ENCODE peak calls at places on chromosomes 5 and 9, in four cellular contexts. I is SK-N-SH, Q is HepG2, D is HCT116. J is an unnamed sample.

GRCh38 chr9:6218099-6218502 is 2.5 kb downstream of the IL33 start:
- DNase-seq in I (no peak), Q (no peak), D (no peak), J (no peak)

GRCh38 chr9:136082496-136083361 is 12.4 kb downstream of the NACC2 start:
- DNase-seq in I (peak), Q (no peak), D (no peak), J (no peak)

GRCh38 chr5:88141695-88141979 is 127.0 kb downstream of the TMEM161B start:
- DNase-seq in I (no peak), Q (no peak), D (no peak), J (no peak)

GRCh38 chr5:143314664-143315063 is 88.8 kb downstream of the NR3C1 start:
- DNase-seq in I (no peak), Q (no peak), D (no peak), J (no peak)

GRCh38 chr5:35598707-35599370 is 18.8 kb upstream of the SPEF2 start:
- DNase-seq in I (no peak), Q (peak), D (peak), J (no peak)

GRCh38 chr5:126519637-126520592 is 75.1 kb downstream of the ALDH7A1 start:
- DNase-seq in I (peak), Q (no peak), D (no peak), J (no peak)

GRCh38 chr9:36560813-36561212 is 11.9 kb upstream of the MELK start:
- DNase-seq in I (no peak), Q (no peak), D (no peak), J (no peak)

GRCh38 chr9:89408628-89409101 is 89.2 kb downstream of the SEMA4D start:
- DNase-seq in I (no peak), Q (no peak), D (no peak), J (no peak)

GRCh38 chr9:125989524-125990180 is 242.5 kb downstream of the PBX3 start:
- DNase-seq in I (no peak), Q (no peak), D (no peak), J (no peak)

GRCh38 chr9:72527801-72528195 is 6.4 kb downstream of the TMC1 start:
- DNase-seq in I (no peak), Q (no peak), D (no peak), J (no peak)

GRCh38 chr9:78122631-78123030 is 91.0 kb upstream of the GNAQ start:
- DNase-seq in I (no peak), Q (no peak), D (no peak), J (peak)

GRCh38 chr5:43400082-43400481 is 12.1 kb downstream of the CCL28 start:
- DNase-seq in I (no peak), Q (no peak), D (no peak), J (no peak)

GRCh38 chr9:126371007-126371870 is 44.6 kb downstream of the MVB12B start:
- DNase-seq in I (no peak), Q (peak), D (no peak), J (no peak)

GRCh38 chr5:173515526-173515925 is 100.9 kb downstream of the BOD1 start:
- DNase-seq in I (no peak), Q (no peak), D (no peak), J (no peak)

GRCh38 chr9:37340961-37341360 is 81.5 kb upstream of the GRHPR start:
- DNase-seq in I (no peak), Q (no peak), D (no peak), J (no peak)

GRCh38 chr9:130348341-130348740 is 82.8 kb downstream of the HMCN2 start:
- DNase-seq in I (no peak), Q (no peak), D (no peak), J (no peak)

GRCh38 chr5:169343761-169344160 is 42.8 kb upstream of the SLIT3 start:
- DNase-seq in I (no peak), Q (no peak), D (no peak), J (no peak)

GRCh38 chr9:116368680-116369079 is 215.1 kb downstream of the PAPPA start:
- DNase-seq in I (no peak), Q (no peak), D (no peak), J (no peak)

GRCh38 chr5:92956886-92957285 is 624.1 kb downstream of the NR2F1-AS1 start:
- DNase-seq in I (no peak), Q (no peak), D (no peak), J (no peak)

GRCh38 chr5:163569284-163569683 is 63.9 kb downstream of the MAT2B start:
- DNase-seq in I (peak), Q (no peak), D (no peak), J (no peak)
- TF ChIP-seq ELF1 in I (no peak), Q (no peak), D (no peak), J (no peak)

GRCh38 chr5:104367978-104368377 is 805.4 kb upstream of the NUDT12 start:
- DNase-seq in I (no peak), Q (no peak), D (no peak), J (no peak)

GRCh38 chr5:104372796-104373195 is 810.2 kb upstream of the NUDT12 start:
- DNase-seq in I (no peak), Q (no peak), D (no peak), J (no peak)

GRCh38 chr5:104375345-104375744 is 812.8 kb upstream of the NUDT12 start:
- DNase-seq in I (no peak), Q (no peak), D (no peak), J (no peak)

DNA sequence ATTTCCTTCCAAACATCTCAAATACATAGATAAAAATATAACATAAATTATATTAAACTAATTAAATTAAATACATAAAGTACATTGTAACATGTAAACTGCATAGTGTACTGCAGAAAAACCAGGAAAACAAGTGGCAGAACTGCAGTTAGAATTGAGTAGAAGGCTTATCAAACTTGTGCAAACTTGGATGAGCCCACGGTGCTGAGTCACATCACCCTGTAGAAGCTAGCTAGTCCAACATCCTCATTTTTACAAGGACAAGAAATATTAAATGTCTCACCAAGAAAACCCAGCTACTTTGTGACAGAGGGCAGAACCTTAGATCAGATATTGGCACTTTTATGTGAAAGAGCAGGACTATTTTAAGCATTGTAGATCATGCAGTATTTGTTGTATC is 807.9 kb upstream of the NUDT12 start:
- DNase-seq in I (no peak), Q (no peak), D (no peak), J (no peak)
- TF ChIP-seq ELF1 in I (no peak), Q (no peak), D (no peak), J (no peak)

GRCh38 chr5:154107729-154108128 is 69.0 kb downstream of the MFAP3 start:
- DNase-seq in I (no peak), Q (no peak), D (no peak), J (no peak)

GRCh38 chr5:154110054-154110453 is 71.3 kb downstream of the MFAP3 start:
- DNase-seq in I (no peak), Q (no peak), D (no peak), J (no peak)

GRCh38 chr5:154111214-154111613 is 72.4 kb downstream of the MFAP3 start:
- DNase-seq in I (no peak), Q (no peak), D (no peak), J (no peak)

GRCh38 chr5:154112255-154112654 is 73.5 kb downstream of the MFAP3 start:
- DNase-seq in I (no peak), Q (no peak), D (no peak), J (no peak)

GRCh38 chr5:154110781-154111180 is 72.0 kb downstream of the MFAP3 start:
- DNase-seq in I (no peak), Q (no peak), D (no peak), J (no peak)
- TF ChIP-seq ELF1 in I (no peak), Q (no peak), D (no peak), J (no peak)

GRCh38 chr5:167570431-167570830 is 721.0 kb upstream of the WWC1 start:
- DNase-seq in I (no peak), Q (no peak), D (no peak), J (no peak)
- TF ChIP-seq ELF1 in I (no peak), Q (no peak), D (no peak), J (no peak)

GRCh38 chr5:135567661-135568060 is 11.1 kb downstream of the CXCL14 start:
- DNase-seq in I (no peak), Q (no peak), D (no peak), J (no peak)
- TF ChIP-seq ELF1 in I (no peak), Q (no peak), D (no peak), J (no peak)

GRCh38 chr9:12875216-12875615 is 100.4 kb downstream of the LURAP1L start:
- DNase-seq in I (no peak), Q (no peak), D (no peak), J (no peak)

GRCh38 chr9:12876872-12877271 is 102.1 kb downstream of the LURAP1L start:
- DNase-seq in I (no peak), Q (no peak), D (no peak), J (no peak)

GRCh38 chr9:12880406-12881016 is 105.7 kb downstream of the LURAP1L start:
- DNase-seq in I (peak), Q (no peak), D (no peak), J (no peak)

GRCh38 chr9:12882430-12882829 is 107.6 kb downstream of the LURAP1L start:
- DNase-seq in I (no peak), Q (no peak), D (no peak), J (no peak)

DNA sequence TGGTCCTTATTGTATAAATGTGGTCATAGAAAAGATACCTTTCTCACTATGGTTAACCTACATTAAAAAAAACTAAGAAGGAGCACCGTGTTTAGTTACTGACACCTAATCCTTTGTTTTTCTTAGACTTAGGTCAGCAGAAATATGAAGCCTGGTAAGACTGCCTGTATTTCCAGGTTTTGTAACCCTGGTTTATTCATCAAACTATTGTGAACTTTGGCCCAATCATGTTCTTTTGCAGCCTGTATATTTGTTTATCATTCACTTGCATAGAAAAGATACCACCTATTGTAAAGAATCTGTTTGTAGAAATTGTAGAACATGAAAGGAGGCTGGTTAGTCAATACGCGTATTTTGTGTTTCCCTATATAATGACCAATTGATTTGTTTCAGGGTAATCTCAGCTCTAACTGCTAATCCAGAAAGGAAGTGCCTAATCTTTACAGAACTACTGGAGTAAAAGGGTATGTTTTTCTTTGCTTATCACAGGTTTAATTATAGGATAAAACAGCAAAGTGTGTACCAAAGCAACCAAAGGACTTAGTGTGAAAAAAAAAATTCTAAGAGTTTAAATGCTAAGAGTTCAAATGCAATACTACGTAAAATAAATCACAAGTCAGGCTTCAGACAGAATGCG is 103.6 kb downstream of the LURAP1L start:
- DNase-seq in I (no peak), Q (peak), D (no peak), J (no peak)
- TF ChIP-seq ELF1 in I (no peak), Q (no peak), D (no peak), J (no peak)

DNA sequence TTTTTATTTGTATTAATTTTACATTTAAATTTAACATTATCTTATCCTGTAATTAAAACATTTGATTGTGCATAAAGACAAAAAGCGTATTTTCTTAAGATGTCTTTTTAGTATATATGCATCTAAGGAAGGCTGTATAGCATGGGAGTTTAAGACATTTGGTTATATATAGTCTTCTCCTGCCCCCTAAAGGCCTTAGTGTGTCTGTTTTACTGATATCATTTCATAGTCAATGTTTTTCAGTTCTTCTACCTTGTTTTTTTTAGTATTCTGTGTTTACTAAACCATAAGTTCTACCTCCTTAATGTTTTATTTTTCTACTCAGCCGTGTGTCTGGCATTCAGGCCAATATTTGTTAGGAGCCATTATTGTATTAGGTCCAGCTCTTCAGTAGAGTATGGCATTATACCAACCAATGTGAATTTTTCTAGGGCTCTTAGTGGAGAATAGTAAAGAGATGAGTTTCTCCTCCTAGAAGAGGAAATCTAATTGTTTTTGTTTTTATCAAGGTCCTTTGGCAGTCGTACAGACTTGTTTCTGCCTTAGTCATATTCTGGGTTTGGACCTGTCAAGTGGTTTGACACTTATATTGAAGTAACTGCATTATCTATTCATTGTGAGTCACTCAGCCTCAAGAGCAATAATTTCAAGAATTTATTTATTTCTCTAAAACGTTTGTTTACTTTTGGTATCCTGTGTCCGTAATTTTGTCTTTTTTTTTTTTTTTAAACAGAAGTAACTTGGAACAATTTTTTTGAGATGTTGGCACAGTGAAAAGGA is 74.8 kb downstream of the SLF1 start:
- DNase-seq in I (peak), Q (peak), D (peak), J (no peak)
- TF ChIP-seq ELF1 in I (no peak), Q (no peak), D (no peak), J (no peak)

GRCh38 chr9:3241290-3241689 is 284.5 kb downstream of the RFX3 start:
- DNase-seq in I (no peak), Q (no peak), D (no peak), J (no peak)
- TF ChIP-seq ELF1 in I (no peak), Q (no peak), D (no peak), J (no peak)

DNA sequence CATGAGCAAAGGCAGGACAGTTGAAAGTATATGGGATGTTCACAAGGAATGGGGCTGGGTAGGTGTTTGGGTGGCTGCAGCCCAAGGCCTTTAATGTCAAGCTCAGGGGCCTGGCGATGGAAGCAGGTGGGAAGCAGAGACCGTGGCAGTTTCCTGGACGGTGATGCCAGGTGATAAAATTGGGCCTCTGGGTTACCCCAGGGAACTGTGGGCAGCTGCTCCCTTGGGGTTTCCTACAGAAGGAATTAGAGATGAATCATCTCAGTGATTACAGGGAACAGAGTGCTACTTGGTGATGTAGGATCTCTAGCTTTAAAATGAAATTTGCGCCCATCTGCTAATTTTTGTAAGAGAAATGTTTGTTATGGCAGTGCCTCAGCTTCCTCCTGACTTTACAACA is 39.2 kb downstream of the TSTD2 start:
- DNase-seq in I (no peak), Q (no peak), D (no peak), J (no peak)
- TF ChIP-seq ELF1 in I (no peak), Q (no peak), D (no peak), J (no peak)

GRCh38 chr9:15137658-15138356 is 169.2 kb downstream of the TTC39B start:
- DNase-seq in I (no peak), Q (no peak), D (no peak), J (no peak)
- TF ChIP-seq ELF1 in I (no peak), Q (no peak), D (no peak), J (no peak)

J was measured in K562.